ENCODE peak calls at places on chromosomes 16 and 17, in nine cellular contexts. Q is stimulated activated CD8-positive, alpha-beta memory T cell treated with anti-CD3 and anti-CD28 coated beads, Interleukin-4, amount 100 ng/mL, for 1 hour; I is NCI-H2029 treated with DMSO at 0.1 percent for 48 hours; S is NCI-H345; U is stimulated activated CD4-positive, alpha-beta T cell treated with anti-CD3 and anti-CD28 coated beads, Interleukin-4, amount 100 ng/mL, for 48 hours; O is spleen; E is Kasumi-1; Z is head of caudate nucleus; P is transverse colon. G is an unnamed sample.

GRCh38 chr17:73952498-73953205 is 250.8 kb upstream of the RPL38 start:
- DNase-seq in Q (no peak), I (no peak), S (no peak), U (peak; percentile 30), O (peak; percentile 84), E (no peak), Z (peak; percentile 72), P (peak; percentile 59), G (peak; percentile 34)

GRCh38 chr17:49694847-49695697 is 12.7 kb downstream of the SLC35B1 start:
- DNase-seq in Q (peak; percentile 46), I (peak; percentile 21), S (peak; percentile 62), U (peak; percentile 58), O (peak; percentile 80), E (peak; percentile 82), Z (peak; percentile 84), P (peak; percentile 72), G (peak; percentile 62)

GRCh38 chr17:74431568-74432483 is at the start of gene GPRC5C:
- DNase-seq in Q (no peak), I (peak; percentile 54), S (peak; percentile 92), U (peak; percentile 38), O (peak; percentile 84), E (peak; percentile 35), Z (peak; percentile 63), P (peak; percentile 92), G (peak; percentile 52)

GRCh38 chr16:58684354-58685083 is at the start of gene SLC38A7:
- DNase-seq in Q (peak; percentile 43), I (no peak), S (peak; percentile 77), U (peak; percentile 72), O (peak; percentile 94), E (peak; percentile 45), Z (peak; percentile 96), P (peak; percentile 90), G (peak; percentile 69)

GRCh38 chr17:33523577-33523981 is 230.5 kb upstream of the ASIC2 start:
- DNase-seq in Q (no peak), I (no peak), S (no peak), U (no peak), O (no peak), E (no peak), Z (no peak), P (peak; percentile 10), G (no peak)

GRCh38 chr16:57711331-57711730 is 16.7 kb downstream of the DRC7 start:
- DNase-seq in Q (no peak), I (no peak), S (no peak), U (no peak), O (peak; percentile 21), E (no peak), Z (no peak), P (no peak), G (no peak)

GRCh38 chr16:89476379-89476778 is 14.0 kb downstream of the ANKRD11 start:
- DNase-seq in Q (no peak), I (no peak), S (no peak), U (no peak), O (no peak), E (no peak), Z (no peak), P (no peak), G (no peak)

GRCh38 chr17:4449736-4450135 is 16.0 kb downstream of the SPNS3 start:
- DNase-seq in Q (no peak), I (no peak), S (no peak), U (no peak), O (no peak), E (no peak), Z (no peak), P (peak; percentile 39), G (no peak)

GRCh38 chr17:5011928-5012327 is 14.2 kb downstream of the KIF1C start:
- DNase-seq in Q (no peak), I (no peak), S (no peak), U (peak; percentile 21), O (no peak), E (no peak), Z (no peak), P (no peak), G (peak; percentile 32)

GRCh38 chr17:27959382-27959709 is 66.2 kb upstream of the LYRM9 start:
- DNase-seq in Q (no peak), I (no peak), S (no peak), U (no peak), O (no peak), E (no peak), Z (no peak), P (no peak), G (no peak)

GRCh38 chr16:30065943-30066881 is 652 bp downstream of the ALDOA start:
- DNase-seq in Q (no peak), I (no peak), S (no peak), U (peak; percentile 29), O (no peak), E (no peak), Z (peak; percentile 53), P (peak; percentile 21), G (peak; percentile 31)

GRCh38 chr17:34606721-34607120 is 27.3 kb downstream of the TMEM132E start:
- DNase-seq in Q (no peak), I (no peak), S (no peak), U (no peak), O (no peak), E (no peak), Z (no peak), P (no peak), G (no peak)

GRCh38 chr16:57519796-57520360 is 16.5 kb downstream of the CCDC102A start:
- DNase-seq in Q (peak; percentile 78), I (no peak), S (peak; percentile 65), U (peak; percentile 68), O (peak; percentile 95), E (peak; percentile 33), Z (peak; percentile 93), P (peak; percentile 83), G (peak; percentile 72)

GRCh38 chr17:19448341-19449268 is 37.6 kb downstream of the RNF112 start:
- DNase-seq in Q (no peak), I (no peak), S (no peak), U (no peak), O (no peak), E (no peak), Z (peak; percentile 48), P (no peak), G (no peak)

GRCh38 chr16:23071202-23072083 is 77.8 kb downstream of the USP31 start:
- DNase-seq in Q (no peak), I (no peak), S (no peak), U (no peak), O (no peak), E (no peak), Z (no peak), P (no peak), G (no peak)

GRCh38 chr16:17638134-17638533 is 167.4 kb upstream of the XYLT1 start:
- DNase-seq in Q (no peak), I (no peak), S (no peak), U (no peak), O (no peak), E (no peak), Z (no peak), P (no peak), G (no peak)

GRCh38 chr16:71923941-71924690 is 28.8 kb downstream of the IST1 start:
- DNase-seq in Q (no peak), I (no peak), S (no peak), U (no peak), O (no peak), E (no peak), Z (no peak), P (no peak), G (no peak)

GRCh38 chr17:50290074-50290702 is 15.9 kb downstream of the TMEM92 start:
- DNase-seq in Q (no peak), I (no peak), S (no peak), U (no peak), O (no peak), E (peak; percentile 98), Z (no peak), P (peak; percentile 64), G (no peak)

GRCh38 chr16:31301708-31302400 is 42.1 kb downstream of the ITGAM start:
- DNase-seq in Q (no peak), I (no peak), S (no peak), U (no peak), O (no peak), E (peak; percentile 89), Z (no peak), P (no peak), G (no peak)

GRCh38 chr16:20611975-20612471 is 35.9 kb upstream of the ACSM2B start:
- DNase-seq in Q (no peak), I (peak; percentile 96), S (peak; percentile 71), U (no peak), O (no peak), E (no peak), Z (peak; percentile 59), P (no peak), G (no peak)

GRCh38 chr17:16363749-16364536 is 10.7 kb upstream of the CENPV start:
- DNase-seq in Q (peak; percentile 47), I (no peak), S (peak; percentile 54), U (peak; percentile 73), O (peak; percentile 82), E (peak; percentile 77), Z (peak; percentile 90), P (peak; percentile 80), G (peak; percentile 63)

GRCh38 chr16:88817785-88818609 is 6.3 kb upstream of the APRT start:
- DNase-seq in Q (no peak), I (no peak), S (no peak), U (no peak), O (no peak), E (no peak), Z (no peak), P (no peak), G (no peak)

GRCh38 chr16:19691161-19691850 is 26.7 kb downstream of the KNOP1 start:
- DNase-seq in Q (no peak), I (no peak), S (no peak), U (no peak), O (peak; percentile 84), E (no peak), Z (peak; percentile 69), P (no peak), G (no peak)

GRCh38 chr17:37742114-37742761 is 2.6 kb downstream of the HNF1B start:
- DNase-seq in Q (no peak), I (no peak), S (no peak), U (no peak), O (no peak), E (no peak), Z (no peak), P (no peak), G (no peak)

GRCh38 chr17:48799069-48799710 is 17.8 kb downstream of the TTLL6 start:
- DNase-seq in Q (no peak), I (no peak), S (no peak), U (no peak), O (no peak), E (no peak), Z (no peak), P (no peak), G (no peak)

GRCh38 chr17:17648762-17649161 is 32.5 kb upstream of the RAI1 start:
- DNase-seq in Q (no peak), I (no peak), S (no peak), U (no peak), O (no peak), E (no peak), Z (no peak), P (no peak), G (no peak)

GRCh38 chr16:7330709-7331108 is 1.9 kb upstream of the RBFOX1 start:
- DNase-seq in Q (no peak), I (no peak), S (no peak), U (no peak), O (no peak), E (no peak), Z (no peak), P (no peak), G (no peak)

GRCh38 chr17:65403129-65403528 is 158.3 kb downstream of the AXIN2 start:
- DNase-seq in Q (no peak), I (no peak), S (no peak), U (no peak), O (no peak), E (no peak), Z (no peak), P (no peak), G (no peak)

GRCh38 chr16:90019543-90020259 is 445 bp upstream of the DBNDD1 start:
- DNase-seq in Q (no peak), I (no peak), S (peak; percentile 65), U (no peak), O (peak; percentile 84), E (no peak), Z (peak; percentile 70), P (peak; percentile 62), G (peak; percentile 35)

GRCh38 chr17:27453466-27453865 is 2.8 kb upstream of the KSR1 start:
- DNase-seq in Q (no peak), I (no peak), S (no peak), U (no peak), O (no peak), E (no peak), Z (no peak), P (no peak), G (no peak)

GRCh38 chr17:4236456-4236855 is 27.3 kb downstream of the ANKFY1 start:
- DNase-seq in Q (no peak), I (no peak), S (no peak), U (no peak), O (no peak), E (no peak), Z (no peak), P (no peak), G (no peak)